ENCODE peak calls at places on chromosome 2, in six cellular contexts. K is IMR-90, Y is transverse colon, G is fibroblast of mammary gland, Q is epithelial cell of esophagus, X is right cardiac atrium. V is an unnamed sample.

GRCh38 chr2:223722226-223722625 is 115.2 kb downstream of the AP1S3 start:
- DNase-seq in G (no peak), Q (no peak), X (peak; percentile 28), K (no peak), Y (no peak), V (no peak)

GRCh38 chr2:152132321-152132720 is 33.5 kb upstream of the CACNB4 start:
- DNase-seq in Q (no peak), G (no peak), Y (no peak), K (peak; percentile 46), X (no peak), V (no peak)

GRCh38 chr2:8049111-8049720 is 632.6 kb upstream of the ID2 start:
- DNase-seq in Q (no peak), X (peak; percentile 69), Y (no peak), G (no peak), K (no peak), V (no peak)

GRCh38 chr2:241813080-241813805 is 4.2 kb downstream of the NEU4 start:
- DNase-seq in G (no peak), Q (no peak), K (no peak), X (peak; percentile 41), Y (peak; percentile 6), V (no peak)

GRCh38 chr2:67277450-67277849 is 119.7 kb upstream of the ETAA1 start:
- DNase-seq in X (no peak), Y (peak; percentile 51), K (no peak), G (no peak), Q (no peak), V (peak; percentile 20)

GRCh38 chr2:240964854-240965295 is 33.5 kb upstream of the SNED1 start:
- DNase-seq in G (no peak), Y (no peak), K (no peak), Q (no peak), X (no peak), V (no peak)

GRCh38 chr2:70321377-70321776 is 19.5 kb upstream of the FAM136A start:
- DNase-seq in G (no peak), Y (no peak), Q (no peak), K (no peak), X (no peak), V (no peak)

GRCh38 chr2:160606336-160606735 is 112.7 kb upstream of the RBMS1 start:
- DNase-seq in Q (no peak), G (no peak), X (no peak), Y (no peak), K (peak; percentile 21), V (no peak)

GRCh38 chr2:154402138-154402714 is 296.3 kb upstream of the KCNJ3 start:
- DNase-seq in X (no peak), Y (no peak), K (peak; percentile 0), Q (peak; percentile 50), G (peak; percentile 38), V (peak; percentile 3)

GRCh38 chr2:223724831-223725230 is 112.6 kb downstream of the AP1S3 start:
- DNase-seq in Y (no peak), G (peak; percentile 32), Q (no peak), X (no peak), K (peak; percentile 48), V (no peak)

GRCh38 chr2:180980943-180981898 is 816 bp downstream of the UBE2E3 start:
- DNase-seq in Y (peak; percentile 25), Q (peak; percentile 38), G (peak; percentile 54), K (peak; percentile 44), X (peak; percentile 69), V (no peak)

GRCh38 chr2:63851912-63852311 is 10.2 kb downstream of the UGP2 start:
- DNase-seq in Y (no peak), X (no peak), G (no peak), Q (no peak), K (no peak), V (no peak)

GRCh38 chr2:133421516-133422324 is 146.5 kb downstream of the NCKAP5 start:
- DNase-seq in G (no peak), Y (peak; percentile 34), K (peak; percentile 66), Q (no peak), X (no peak), V (peak; percentile 52)

GRCh38 chr2:230582851-230583283 is 129.8 kb upstream of the CAB39 start:
- DNase-seq in Q (peak; percentile 42), K (peak; percentile 21), X (no peak), G (peak; percentile 54), Y (no peak), V (no peak)

GRCh38 chr2:150280255-150280654 is 207.2 kb downstream of the RND3 start:
- DNase-seq in Y (no peak), K (peak; percentile 87), G (peak; percentile 98), X (no peak), Q (peak; percentile 84), V (no peak)

GRCh38 chr2:136424112-136424511 is 306.2 kb upstream of the CXCR4 start:
- DNase-seq in Y (no peak), G (no peak), Q (no peak), K (no peak), X (no peak), V (no peak)

GRCh38 chr2:217942731-217943335 is 60.0 kb downstream of the TNS1 start:
- DNase-seq in Y (no peak), Q (no peak), K (no peak), G (no peak), X (no peak), V (no peak)

GRCh38 chr2:68831688-68832087 is 39.5 kb downstream of the BMP10 start:
- DNase-seq in K (peak; percentile 83), X (no peak), Y (no peak), Q (no peak), G (peak; percentile 46), V (no peak)

GRCh38 chr2:171318463-171318934 is 115.3 kb downstream of the METTL8 start:
- DNase-seq in Y (peak; percentile 31), X (peak; percentile 72), G (no peak), Q (no peak), K (peak; percentile 28), V (no peak)

GRCh38 chr2:140183056-140183765 is 1403.0 kb upstream of the NXPH2 start:
- DNase-seq in G (no peak), K (no peak), Q (no peak), Y (no peak), X (peak; percentile 10), V (no peak)

GRCh38 chr2:211103989-211104388 is 547.6 kb downstream of the CPS1 start:
- DNase-seq in Y (peak; percentile 10), G (peak; percentile 7), X (peak; percentile 32), K (no peak), Q (peak; percentile 2), V (no peak)

GRCh38 chr2:177332992-177333388 is 59.6 kb upstream of the AGPS start:
- DNase-seq in X (no peak), G (no peak), Y (no peak), K (no peak), Q (no peak), V (no peak)

GRCh38 chr2:14401838-14402237 is 230.7 kb upstream of the LRATD1 start:
- DNase-seq in Y (no peak), X (no peak), Q (no peak), G (no peak), K (no peak), V (no peak)

GRCh38 chr2:109497447-109497846 is 116.3 kb downstream of the SEPTIN10 start:
- DNase-seq in Q (no peak), Y (no peak), K (peak; percentile 95), G (peak; percentile 45), X (peak; percentile 21), V (no peak)

GRCh38 chr2:188414412-188414811 is 122.7 kb downstream of the GULP1 start:
- DNase-seq in G (peak; percentile 71), Q (no peak), X (no peak), Y (no peak), K (peak; percentile 52), V (no peak)

DNA sequence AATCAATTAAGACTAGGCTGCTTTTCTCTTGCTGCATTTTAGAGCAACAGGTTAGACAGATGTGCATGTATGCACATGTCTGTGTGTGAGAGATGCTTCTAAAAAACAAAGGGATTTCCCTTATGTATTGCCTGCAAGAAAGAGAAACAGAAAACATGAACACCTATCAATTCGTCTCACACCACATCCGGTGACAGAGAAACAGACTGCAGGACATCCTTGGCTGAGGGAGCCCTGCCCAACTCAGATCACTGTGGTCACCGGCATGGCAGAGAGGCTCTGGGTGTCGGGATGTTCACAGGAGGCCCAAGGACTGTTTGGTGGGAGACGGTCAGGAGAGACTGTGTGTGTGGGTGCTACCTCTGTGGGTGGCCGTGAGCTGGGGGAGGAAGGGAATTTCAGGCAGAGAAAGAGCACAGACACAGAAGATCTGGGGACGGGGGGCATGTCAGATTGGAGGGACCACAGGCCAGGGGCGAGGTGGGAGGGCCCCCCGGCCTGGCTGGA is 24.9 kb downstream of the FHL2 start:
- DNase-seq in Y (no peak), G (no peak), X (peak; percentile 49), Q (peak; percentile 65), K (no peak), V (no peak)
- H3K4me3 ChIP-seq in Y (no peak overlapping the region), G (no peak overlapping the region), X (no peak overlapping the region), Q (no peak overlapping the region), K (no peak overlapping the region), V (no peak overlapping the region)

GRCh38 chr2:169732075-169732474 is 1.6 kb upstream of the KLHL23 start:
- DNase-seq in Y (no peak), G (no peak), X (no peak), Q (no peak), K (no peak), V (no peak)

GRCh38 chr2:169735623-169736022 is 2.0 kb downstream of the KLHL23 start:
- DNase-seq in X (no peak), Q (no peak), G (no peak), K (no peak), Y (no peak), V (no peak)

GRCh38 chr2:169734172-169734847 is 678 bp downstream of the KLHL23 start:
- DNase-seq in Y (peak; percentile 14), X (peak; percentile 67), G (no peak), K (no peak), Q (peak; percentile 24), V (no peak)

GRCh38 chr2:169736902-169737301 is 3.3 kb downstream of the KLHL23 start:
- DNase-seq in Q (no peak), K (no peak), G (peak; percentile 7), X (no peak), Y (no peak), V (no peak)

GRCh38 chr2:169732583-169733358 is 861 bp upstream of the KLHL23 start:
- DNase-seq in G (no peak), Q (no peak), K (no peak), Y (no peak), X (no peak), V (no peak)
- H3K4me3 ChIP-seq in G (peak overlapping the region; percentile 51), Q (peak overlapping the region; percentile 61), K (peak overlapping the region; percentile 56), Y (peak overlapping the region; percentile 94), X (peak overlapping the region; percentile 88), V (peak overlapping the region; percentile 78)

GRCh38 chr2:219570924-219571310 is 422 bp downstream of the OBSL1 start:
- DNase-seq in Q (no peak), X (peak; percentile 74), K (peak; percentile 12), G (no peak), Y (no peak), V (peak; percentile 21)
- H3K4me3 ChIP-seq in Q (peak overlapping the region; percentile 50), X (peak overlapping the region; percentile 77), K (peak overlapping the region; percentile 94), G (peak overlapping the region; percentile 53), Y (peak overlapping the region; percentile 53), V (peak overlapping the region; percentile 75)

GRCh38 chr2:229319558-229319957 is 48.5 kb upstream of the PID1 start:
- DNase-seq in Q (no peak), X (no peak), K (no peak), Y (no peak), G (no peak), V (no peak)
- H3K4me3 ChIP-seq in Q (no peak overlapping the region), X (no peak overlapping the region), K (no peak overlapping the region), Y (no peak overlapping the region), G (no peak overlapping the region), V (no peak overlapping the region)

DNA sequence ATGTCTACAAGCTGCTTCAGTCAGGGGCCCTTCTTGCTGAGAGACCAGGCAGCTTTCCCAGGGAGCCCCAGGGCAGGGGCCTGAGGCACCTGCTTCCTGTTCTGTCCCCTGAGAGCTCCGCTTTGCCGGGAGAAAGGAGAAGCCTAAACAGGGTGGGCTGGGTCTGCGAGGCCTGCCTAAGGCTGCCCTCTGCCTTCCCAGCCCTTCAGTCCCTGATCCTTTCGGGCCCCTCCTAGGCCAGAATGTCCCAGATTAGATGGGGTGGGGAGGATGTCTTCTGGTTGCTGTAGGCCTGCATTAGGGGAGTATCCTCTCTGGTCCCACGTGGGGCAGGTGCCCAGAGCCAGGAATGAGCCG is 72.4 kb downstream of the TGOLN2 start:
- DNase-seq in Y (no peak), K (no peak), G (no peak), Q (no peak), X (no peak), V (peak; percentile 66)
- H3K4me3 ChIP-seq in Y (no peak overlapping the region), K (no peak overlapping the region), G (no peak overlapping the region), Q (no peak overlapping the region), X (no peak overlapping the region), V (peak overlapping the region; percentile 29)

V was measured in Caco-2.